ENCODE peak calls at places on chromosomes 3 and 15, in four cellular contexts. P is left ventricle myocardium inferior; D is Jurkat, Clone E6-1; V is CD8-positive, alpha-beta T cell. H is an unnamed sample.

GRCh38 chr3:171790574-171790897 is 19.7 kb downstream of the PLD1 start:
- DNase-seq in P (no peak), D (no peak), V (no peak), H (no peak)

GRCh38 chr15:43302155-43302554 is 28.2 kb downstream of the LCMT2 start:
- DNase-seq in P (no peak), V (no peak), D (no peak), H (no peak)

GRCh38 chr3:177802151-177802900 is 605.0 kb upstream of the TBL1XR1 start:
- DNase-seq in D (no peak), P (no peak), V (no peak), H (no peak)

GRCh38 chr15:79170256-79170664 is 79.7 kb upstream of the RASGRF1 start:
- DNase-seq in P (peak), D (no peak), V (no peak), H (no peak)

GRCh38 chr15:90957105-90957790 is 2.6 kb downstream of the RCCD1 start:
- DNase-seq in P (no peak), D (no peak), V (no peak), H (no peak)

GRCh38 chr15:51991141-51991540 is 19.6 kb upstream of the LEO1 start:
- DNase-seq in D (no peak), V (no peak), P (no peak), H (no peak)

GRCh38 chr3:161067346-161067745 is 37.8 kb downstream of the B3GALNT1 start:
- DNase-seq in P (no peak), V (no peak), D (no peak), H (no peak)

GRCh38 chr15:82624008-82624407 is 23.2 kb downstream of the CPEB1 start:
- DNase-seq in D (no peak), V (no peak), P (no peak), H (no peak)

GRCh38 chr3:49553320-49553689 is 972 bp upstream of the BSN start:
- DNase-seq in D (no peak), P (no peak), V (no peak), H (no peak)

GRCh38 chr3:105791919-105792786 is 76.7 kb downstream of the CBLB start:
- DNase-seq in P (peak), V (no peak), D (no peak), H (no peak)

GRCh38 chr3:64915778-64916177 is 228.0 kb upstream of the ADAMTS9 start:
- DNase-seq in P (no peak), D (no peak), V (no peak), H (no peak)

GRCh38 chr3:71977525-71977924 is 192.6 kb upstream of the PROK2 start:
- DNase-seq in D (no peak), P (no peak), V (no peak), H (no peak)

GRCh38 chr15:40106203-40107161 is 2.2 kb downstream of the BMF start:
- DNase-seq in V (no peak), P (peak), D (no peak), H (no peak)

GRCh38 chr3:155032918-155033317 is 47.2 kb upstream of the MME start:
- DNase-seq in V (no peak), P (no peak), D (no peak), H (no peak)

GRCh38 chr3:10047876-10048275 is 21.6 kb downstream of the FANCD2 start:
- DNase-seq in D (no peak), V (no peak), P (no peak), H (no peak)

GRCh38 chr15:36373549-36373948 is 205.9 kb upstream of the CDIN1 start:
- DNase-seq in D (no peak), P (no peak), V (no peak), H (no peak)

GRCh38 chr3:18207232-18207631 is 217.9 kb downstream of the SATB1 start:
- DNase-seq in D (no peak), P (no peak), V (no peak), H (no peak)

H was measured in effector CD4-positive, alpha-beta T cell.